ENCODE peak calls at places on chromosome 16, in six cellular contexts. R, I, E, T, J and W are unnamed samples.

GRCh38 chr16:11118479-11118878 is 137.5 kb downstream of the SOCS1 start:
- DNase-seq in T (no peak), E (no peak), J (no peak), I (no peak), R (no peak), W (no peak)

GRCh38 chr16:72723781-72724180 is 324.1 kb downstream of the ZFHX3 start:
- DNase-seq in E (no peak), R (no peak), I (no peak), T (no peak), J (no peak), W (no peak)

GRCh38 chr16:51542856-51543510 is 391.9 kb upstream of the SALL1 start:
- DNase-seq in J (no peak), I (no peak), E (no peak), T (no peak), R (no peak), W (no peak)

GRCh38 chr16:11670171-11671131 is 2.2 kb downstream of the SNN start:
- DNase-seq in I (no peak), R (peak; percentile 46), T (no peak), E (no peak), J (no peak), W (no peak)

GRCh38 chr16:81715358-81716196 is 63.5 kb upstream of the PLCG2 start:
- DNase-seq in E (no peak), J (no peak), I (no peak), T (no peak), R (peak; percentile 77), W (no peak)

GRCh38 chr16:53415504-53415903 is 18.8 kb upstream of the RBL2 start:
- DNase-seq in T (no peak), R (no peak), I (no peak), E (no peak), J (peak; percentile 31), W (no peak)

GRCh38 chr16:78105517-78105916 is 6.1 kb downstream of the WWOX start:
- DNase-seq in E (no peak), I (no peak), T (no peak), J (no peak), R (no peak), W (no peak)

GRCh38 chr16:30018731-30019158 is 4.3 kb upstream of the C16orf92 start:
- DNase-seq in T (no peak), E (no peak), I (no peak), J (no peak), R (no peak), W (no peak)

GRCh38 chr16:9195301-9195700 is 103.9 kb downstream of the HAPSTR1 start:
- DNase-seq in E (no peak), J (no peak), I (no peak), T (no peak), R (no peak), W (no peak)

GRCh38 chr16:76941091-76941490 is 249.9 kb upstream of the MON1B start:
- DNase-seq in R (no peak), J (no peak), T (no peak), I (no peak), E (no peak), W (no peak)

GRCh38 chr16:7938175-7938574 is 605.5 kb downstream of the RBFOX1 start:
- DNase-seq in I (no peak), R (no peak), E (no peak), J (no peak), T (no peak), W (no peak)

GRCh38 chr16:2046889-2047329 is 725 bp downstream of the NTHL1 start:
- DNase-seq in I (no peak), J (no peak), T (no peak), E (no peak), R (no peak), W (no peak)

GRCh38 chr16:35391328-35391727 is 1931.9 kb downstream of the TP53TG3F start:
- DNase-seq in T (no peak), J (peak; percentile 43), E (peak; percentile 52), I (no peak), R (no peak), W (no peak)

GRCh38 chr16:49699718-49700117 is 156.2 kb downstream of the ZNF423 start:
- DNase-seq in E (no peak), R (no peak), I (no peak), T (no peak), J (no peak), W (no peak)

GRCh38 chr16:14454391-14454790 is 175.7 kb downstream of the PARN start:
- DNase-seq in R (no peak), T (no peak), I (no peak), J (no peak), E (no peak), W (no peak)

GRCh38 chr16:14456793-14457481 is 173.1 kb downstream of the PARN start:
- DNase-seq in J (no peak), T (no peak), I (no peak), R (no peak), E (no peak), W (no peak)

GRCh38 chr16:14452066-14452465 is 178.0 kb downstream of the PARN start:
- DNase-seq in E (no peak), J (no peak), R (no peak), T (no peak), I (no peak), W (no peak)

GRCh38 chr16:14458576-14458975 is 171.5 kb downstream of the PARN start:
- DNase-seq in J (no peak), T (no peak), E (peak; percentile 66), I (no peak), R (no peak), W (no peak)

DNA sequence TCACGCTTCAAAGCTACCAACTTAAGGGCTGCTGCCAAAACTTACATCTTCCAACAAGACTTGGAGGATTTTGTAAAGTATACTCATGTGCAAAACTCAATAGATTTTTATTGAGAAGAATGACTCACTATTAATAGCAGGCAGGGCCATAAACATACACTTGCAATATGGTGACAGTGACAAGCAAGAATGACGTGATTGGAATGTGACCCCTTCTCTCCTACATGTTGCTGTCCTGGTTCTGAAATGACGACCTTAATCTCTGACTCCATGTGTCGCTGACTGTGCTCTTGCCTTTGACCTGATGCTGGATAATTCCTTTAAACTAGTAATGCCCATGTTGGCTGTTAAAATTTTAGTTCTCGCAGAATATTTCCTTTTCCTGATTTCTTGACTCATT is 174.5 kb downstream of the PARN start:
- DNase-seq in I (no peak), T (peak; percentile 13), E (no peak), R (no peak), J (peak; percentile 18), W (no peak)
- TF ChIP-seq TAF1 in I (no peak), T (no peak), E (no peak), R (no peak), J (no peak), W (no peak)

GRCh38 chr16:70455910-70456309 is 1.5 kb downstream of the FCSK start:
- DNase-seq in E (no peak), J (no peak), T (peak; percentile 13), I (no peak), R (no peak), W (no peak)

GRCh38 chr16:70453117-70453890 is 1.1 kb upstream of the FCSK start:
- DNase-seq in J (no peak), R (no peak), I (no peak), E (no peak), T (peak; percentile 3), W (no peak)

GRCh38 chr16:70453891-70454220 is 539 bp upstream of the FCSK start:
- DNase-seq in I (no peak), E (no peak), T (no peak), J (no peak), R (no peak), W (no peak)

GRCh38 chr16:70457446-70457845 is 3.1 kb downstream of the FCSK start:
- DNase-seq in T (no peak), J (no peak), R (no peak), I (no peak), E (no peak), W (no peak)

DNA sequence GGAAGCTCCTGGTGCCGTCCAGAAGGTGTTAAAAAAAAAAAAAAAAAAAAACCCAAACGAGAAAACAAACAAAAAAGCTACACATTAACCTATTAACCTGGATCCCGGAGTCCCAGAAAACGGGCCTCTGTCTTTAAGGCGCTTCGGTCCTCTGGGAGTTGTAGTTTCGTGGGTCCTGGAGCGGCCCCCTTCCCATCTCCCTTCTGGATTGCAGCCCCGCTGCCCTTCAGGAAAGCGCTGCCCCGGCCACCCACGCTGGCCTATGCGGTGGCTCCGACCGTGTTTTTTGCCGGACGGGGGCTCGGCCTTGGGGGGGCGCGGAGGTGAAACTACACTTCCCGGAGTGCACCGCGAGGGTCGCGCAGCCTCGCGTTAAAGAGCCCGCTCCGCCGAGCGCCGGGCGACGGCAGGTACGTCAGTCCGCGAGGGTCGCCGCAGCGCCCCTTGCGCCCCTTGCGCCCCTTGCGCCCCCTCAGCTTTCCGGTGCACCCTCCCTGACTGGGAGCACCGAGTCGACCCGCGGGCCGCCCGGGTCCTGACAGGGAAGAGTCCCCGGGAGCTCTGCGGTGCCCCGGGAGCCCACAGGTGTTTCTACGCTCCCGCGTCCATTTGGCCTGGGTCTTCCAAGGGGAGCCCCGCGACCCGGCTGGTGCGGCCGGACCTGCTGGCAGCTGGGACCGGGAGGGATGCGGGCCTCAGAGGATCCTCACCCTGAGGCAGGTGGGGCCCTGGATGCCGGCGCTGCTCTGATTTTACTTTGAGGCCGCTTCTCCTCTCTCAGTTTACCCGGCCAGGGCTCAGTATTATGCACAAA is at the start of gene FCSK:
- DNase-seq in T (peak; percentile 80), I (peak; percentile 85), E (peak; percentile 89), R (no peak), J (peak; percentile 88), W (peak; percentile 86)
- TF ChIP-seq POLR2AphosphoS5 in T (no peak), I (no peak), E (no peak), R (no peak), J (peak; percentile 65), W (no peak)

DNA sequence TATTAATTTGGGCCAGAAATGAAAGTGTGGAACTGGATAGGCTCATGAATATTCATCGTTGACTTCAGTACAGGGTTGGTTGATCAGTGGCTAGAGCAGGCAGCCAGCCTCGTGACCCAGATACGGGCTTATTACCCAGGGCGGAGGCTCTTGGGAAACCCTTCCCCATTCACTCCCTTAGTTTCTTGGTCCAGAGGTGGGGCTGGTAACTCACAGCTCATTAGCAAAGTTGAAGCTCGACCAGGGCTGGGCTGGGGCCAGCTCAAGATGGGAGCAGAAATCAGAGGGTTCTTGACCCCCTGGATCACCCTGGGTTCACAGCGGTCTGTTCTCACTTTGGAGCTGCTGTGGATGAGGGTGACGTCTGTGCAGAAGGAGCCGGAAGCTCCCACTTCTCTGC is 44.6 kb upstream of the GSE1 start:
- DNase-seq in R (no peak), J (no peak), T (no peak), E (no peak), I (no peak), W (no peak)
- TF ChIP-seq POLR2A in R (no peak), J (no peak), T (peak; percentile 58), E (no peak), I (no peak), W (no peak)

DNA sequence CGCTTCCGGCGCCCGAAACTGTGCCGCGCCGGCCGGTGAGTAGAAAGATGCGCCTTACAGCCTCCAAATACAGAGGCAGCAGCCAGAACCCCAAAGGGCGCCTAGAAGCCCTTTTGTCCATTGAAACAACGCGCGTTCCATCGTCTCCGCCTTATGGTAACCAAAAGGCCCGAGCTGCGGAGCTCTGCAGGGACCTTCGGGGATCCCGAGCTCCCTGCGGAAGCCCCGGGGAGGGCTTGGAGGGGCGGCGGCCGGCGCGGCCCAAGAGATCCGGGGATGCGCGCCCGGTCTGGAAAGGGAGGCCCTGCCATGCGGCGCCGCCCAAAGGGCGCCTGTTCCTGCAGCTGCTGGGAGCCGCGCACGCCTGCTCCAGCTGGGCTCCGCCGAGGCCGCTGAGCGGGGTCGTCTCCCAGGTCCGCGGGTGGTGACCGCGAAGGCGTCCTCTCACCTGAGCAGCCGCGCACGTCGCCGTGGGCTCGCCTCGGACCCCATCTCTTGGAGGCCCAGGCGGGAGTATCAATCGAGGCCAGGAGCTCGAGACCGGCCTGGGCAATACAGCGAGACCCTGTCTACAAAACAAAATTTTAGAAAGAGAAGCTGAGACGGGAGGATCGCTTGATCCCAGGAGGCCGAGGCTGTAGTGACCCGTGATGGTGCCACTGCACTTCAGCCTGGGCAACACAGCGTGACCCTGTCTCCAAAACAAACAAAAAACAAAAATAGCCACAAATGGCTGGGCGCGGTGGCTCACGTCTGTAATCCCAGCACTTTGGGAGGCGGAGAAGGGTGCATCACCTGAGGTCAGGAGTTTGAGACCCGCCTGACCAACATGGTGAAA is 805 bp upstream of the FBXO31 start:
- DNase-seq in I (peak; percentile 46), J (peak; percentile 57), R (no peak), E (no peak), T (peak; percentile 38), W (no peak)
- TF ChIP-seq TAF1 in I (no peak), J (peak; percentile 58), R (no peak), E (peak; percentile 47), T (no peak), W (peak; percentile 21)